ENCODE peak calls at places on chromosomes 5 and 9, in eight cellular contexts. One of them, this sample, is unnamed.

GRCh38 chr5:64637837-64638443 is 52.4 kb upstream of the SHISAL2B start:
- DNase-seq in CD8-positive, alpha-beta memory T cell: no peak
- DNase-seq in OCI-LY7: no peak
- DNase-seq in mesenchymal stem cell: peak
- DNase-seq in cardiac muscle cell: no peak
- DNase-seq in Peyer's patch: no peak
- DNase-seq in brain microvascular endothelial cell: no peak
- DNase-seq in left ventricle myocardium inferior: no peak
- DNase-seq in this sample: no peak

GRCh38 chr5:160649304-160649703 is 202.7 kb downstream of the ATP10B start:
- DNase-seq in CD8-positive, alpha-beta memory T cell: no peak
- DNase-seq in OCI-LY7: peak
- DNase-seq in mesenchymal stem cell: no peak
- DNase-seq in cardiac muscle cell: no peak
- DNase-seq in Peyer's patch: peak
- DNase-seq in brain microvascular endothelial cell: no peak
- DNase-seq in left ventricle myocardium inferior: no peak
- DNase-seq in this sample: no peak

GRCh38 chr9:7174884-7175283 is 417.1 kb downstream of the KDM4C start:
- DNase-seq in CD8-positive, alpha-beta memory T cell: no peak
- DNase-seq in OCI-LY7: no peak
- DNase-seq in mesenchymal stem cell: no peak
- DNase-seq in cardiac muscle cell: no peak
- DNase-seq in Peyer's patch: no peak
- DNase-seq in brain microvascular endothelial cell: no peak
- DNase-seq in left ventricle myocardium inferior: no peak
- DNase-seq in this sample: no peak

GRCh38 chr9:86322973-86323644 is 31.1 kb downstream of the TUT7 start:
- DNase-seq in CD8-positive, alpha-beta memory T cell: no peak
- DNase-seq in OCI-LY7: no peak
- DNase-seq in mesenchymal stem cell: peak
- DNase-seq in cardiac muscle cell: no peak
- DNase-seq in Peyer's patch: no peak
- DNase-seq in brain microvascular endothelial cell: peak
- DNase-seq in left ventricle myocardium inferior: no peak
- DNase-seq in this sample: no peak

GRCh38 chr5:91297994-91298393 is 85.1 kb downstream of the ARRDC3 start:
- DNase-seq in CD8-positive, alpha-beta memory T cell: no peak
- DNase-seq in OCI-LY7: no peak
- DNase-seq in mesenchymal stem cell: no peak
- DNase-seq in cardiac muscle cell: no peak
- DNase-seq in Peyer's patch: no peak
- DNase-seq in brain microvascular endothelial cell: no peak
- DNase-seq in left ventricle myocardium inferior: no peak
- DNase-seq in this sample: no peak

GRCh38 chr5:42851441-42851840 is 39.7 kb upstream of the SELENOP start:
- DNase-seq in CD8-positive, alpha-beta memory T cell: no peak
- DNase-seq in OCI-LY7: no peak
- DNase-seq in mesenchymal stem cell: no peak
- DNase-seq in cardiac muscle cell: no peak
- DNase-seq in Peyer's patch: no peak
- DNase-seq in brain microvascular endothelial cell: no peak
- DNase-seq in left ventricle myocardium inferior: no peak
- DNase-seq in this sample: no peak

GRCh38 chr5:106875591-106876297 is 795.0 kb downstream of the EFNA5 start:
- DNase-seq in CD8-positive, alpha-beta memory T cell: no peak
- DNase-seq in OCI-LY7: peak
- DNase-seq in mesenchymal stem cell: peak
- DNase-seq in cardiac muscle cell: peak
- DNase-seq in Peyer's patch: no peak
- DNase-seq in brain microvascular endothelial cell: no peak
- DNase-seq in left ventricle myocardium inferior: no peak
- DNase-seq in this sample: peak

GRCh38 chr5:177446184-177447065 is at the start of gene PRR7:
- DNase-seq in CD8-positive, alpha-beta memory T cell: peak
- DNase-seq in OCI-LY7: peak
- DNase-seq in mesenchymal stem cell: peak
- DNase-seq in cardiac muscle cell: peak
- DNase-seq in Peyer's patch: peak
- DNase-seq in brain microvascular endothelial cell: peak
- DNase-seq in left ventricle myocardium inferior: peak
- DNase-seq in this sample: no peak

GRCh38 chr5:16690243-16690839 is 73.5 kb upstream of the RETREG1 start:
- DNase-seq in CD8-positive, alpha-beta memory T cell: no peak
- DNase-seq in OCI-LY7: peak
- DNase-seq in mesenchymal stem cell: peak
- DNase-seq in cardiac muscle cell: peak
- DNase-seq in Peyer's patch: no peak
- DNase-seq in brain microvascular endothelial cell: peak
- DNase-seq in left ventricle myocardium inferior: no peak
- DNase-seq in this sample: no peak

GRCh38 chr9:84216151-84216550 is 124.4 kb downstream of the SLC28A3 start:
- DNase-seq in CD8-positive, alpha-beta memory T cell: no peak
- DNase-seq in OCI-LY7: no peak
- DNase-seq in mesenchymal stem cell: no peak
- DNase-seq in cardiac muscle cell: no peak
- DNase-seq in Peyer's patch: no peak
- DNase-seq in brain microvascular endothelial cell: no peak
- DNase-seq in left ventricle myocardium inferior: no peak
- DNase-seq in this sample: no peak

GRCh38 chr5:38831909-38832308 is 13.9 kb upstream of the OSMR start:
- DNase-seq in CD8-positive, alpha-beta memory T cell: no peak
- DNase-seq in OCI-LY7: peak
- DNase-seq in mesenchymal stem cell: peak
- DNase-seq in cardiac muscle cell: peak
- DNase-seq in Peyer's patch: no peak
- DNase-seq in brain microvascular endothelial cell: peak
- DNase-seq in left ventricle myocardium inferior: no peak
- DNase-seq in this sample: no peak

GRCh38 chr5:322281-322941 is 897 bp downstream of the AHRR start:
- DNase-seq in CD8-positive, alpha-beta memory T cell: no peak
- DNase-seq in OCI-LY7: no peak
- DNase-seq in mesenchymal stem cell: peak
- DNase-seq in cardiac muscle cell: no peak
- DNase-seq in Peyer's patch: no peak
- DNase-seq in brain microvascular endothelial cell: no peak
- DNase-seq in left ventricle myocardium inferior: no peak
- DNase-seq in this sample: peak

GRCh38 chr9:91809581-91810285 is 140.3 kb downstream of the ROR2 start:
- DNase-seq in CD8-positive, alpha-beta memory T cell: no peak
- DNase-seq in OCI-LY7: no peak
- DNase-seq in mesenchymal stem cell: no peak
- DNase-seq in cardiac muscle cell: no peak
- DNase-seq in Peyer's patch: no peak
- DNase-seq in brain microvascular endothelial cell: peak
- DNase-seq in left ventricle myocardium inferior: no peak
- DNase-seq in this sample: no peak

GRCh38 chr5:152119091-152119490 is 194.4 kb upstream of the GLRA1 start:
- DNase-seq in CD8-positive, alpha-beta memory T cell: no peak
- DNase-seq in OCI-LY7: no peak
- DNase-seq in mesenchymal stem cell: no peak
- DNase-seq in cardiac muscle cell: no peak
- DNase-seq in Peyer's patch: no peak
- DNase-seq in brain microvascular endothelial cell: no peak
- DNase-seq in left ventricle myocardium inferior: no peak
- DNase-seq in this sample: no peak

GRCh38 chr9:107737610-107737986 is 248.0 kb upstream of the KLF4 start:
- DNase-seq in CD8-positive, alpha-beta memory T cell: no peak
- DNase-seq in OCI-LY7: no peak
- DNase-seq in mesenchymal stem cell: no peak
- DNase-seq in cardiac muscle cell: no peak
- DNase-seq in Peyer's patch: no peak
- DNase-seq in brain microvascular endothelial cell: no peak
- DNase-seq in left ventricle myocardium inferior: no peak
- DNase-seq in this sample: no peak

GRCh38 chr5:118042076-118042475 is 946.3 kb downstream of the DTWD2 start:
- DNase-seq in CD8-positive, alpha-beta memory T cell: no peak
- DNase-seq in OCI-LY7: no peak
- DNase-seq in mesenchymal stem cell: no peak
- DNase-seq in cardiac muscle cell: no peak
- DNase-seq in Peyer's patch: no peak
- DNase-seq in brain microvascular endothelial cell: no peak
- DNase-seq in left ventricle myocardium inferior: no peak
- DNase-seq in this sample: no peak

GRCh38 chr9:362936-363335 is 148.3 kb downstream of the DOCK8 start:
- DNase-seq in CD8-positive, alpha-beta memory T cell: no peak
- DNase-seq in OCI-LY7: no peak
- DNase-seq in mesenchymal stem cell: no peak
- DNase-seq in cardiac muscle cell: no peak
- DNase-seq in Peyer's patch: no peak
- DNase-seq in brain microvascular endothelial cell: no peak
- DNase-seq in left ventricle myocardium inferior: no peak
- DNase-seq in this sample: no peak
- H3K27ac ChIP-seq in CD8-positive, alpha-beta memory T cell: no peak
- H3K27ac ChIP-seq in OCI-LY7: no peak
- H3K27ac ChIP-seq in mesenchymal stem cell: no peak
- H3K27ac ChIP-seq in cardiac muscle cell: no peak
- H3K27ac ChIP-seq in Peyer's patch: no peak
- H3K27ac ChIP-seq in brain microvascular endothelial cell: no peak
- H3K27ac ChIP-seq in left ventricle myocardium inferior: no peak
- H3K27ac ChIP-seq in this sample: no peak

DNA sequence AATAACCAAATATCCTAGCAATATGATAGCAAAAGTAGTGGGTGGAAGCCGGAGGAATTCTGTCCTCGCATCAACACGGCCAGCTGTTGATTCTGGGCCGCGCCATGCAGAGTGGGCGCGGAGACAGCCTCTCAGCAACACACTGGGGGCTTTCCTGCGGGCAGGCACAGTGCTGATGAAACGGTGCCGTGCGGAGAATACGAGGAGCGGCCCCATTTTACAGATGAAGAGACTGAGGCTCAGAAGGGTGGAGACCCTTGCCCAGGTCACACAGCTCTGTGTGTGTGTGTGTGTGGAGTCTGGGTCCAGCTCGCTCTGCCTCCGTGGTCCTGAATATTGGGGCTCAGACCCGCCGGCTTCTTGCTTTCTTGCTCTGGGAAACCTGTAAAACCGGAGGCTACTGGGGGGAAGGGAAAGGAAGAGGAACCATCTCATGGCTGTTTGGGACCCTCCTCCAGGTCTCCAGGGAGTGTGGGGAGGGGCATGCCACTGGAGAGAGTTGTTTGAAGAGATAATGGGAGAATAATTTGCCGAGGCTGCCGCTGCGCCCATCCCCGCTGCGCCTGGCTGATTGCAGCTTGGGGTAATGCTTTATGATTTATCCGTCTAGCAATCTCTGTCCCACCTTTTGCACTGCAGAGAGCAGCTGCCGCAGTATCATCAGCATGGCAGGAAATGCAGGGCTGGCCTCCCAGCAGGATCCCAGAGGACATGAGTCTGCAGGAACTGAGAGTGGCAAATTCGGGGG is 36.6 kb downstream of the NCS1 start:
- DNase-seq in CD8-positive, alpha-beta memory T cell: no peak
- DNase-seq in OCI-LY7: no peak
- DNase-seq in mesenchymal stem cell: no peak
- DNase-seq in cardiac muscle cell: no peak
- DNase-seq in Peyer's patch: no peak
- DNase-seq in brain microvascular endothelial cell: no peak
- DNase-seq in left ventricle myocardium inferior: no peak
- DNase-seq in this sample: no peak
- H3K4me3 ChIP-seq in CD8-positive, alpha-beta memory T cell: no peak
- H3K4me3 ChIP-seq in OCI-LY7: no peak
- H3K4me3 ChIP-seq in mesenchymal stem cell: no peak
- H3K4me3 ChIP-seq in cardiac muscle cell: no peak
- H3K4me3 ChIP-seq in Peyer's patch: no peak
- H3K4me3 ChIP-seq in brain microvascular endothelial cell: no peak
- H3K4me3 ChIP-seq in left ventricle myocardium inferior: no peak
- H3K4me3 ChIP-seq in this sample: no peak

GRCh38 chr9:79591463-79591862 is 19.7 kb downstream of the TLE4 start:
- DNase-seq in CD8-positive, alpha-beta memory T cell: no peak
- DNase-seq in OCI-LY7: no peak
- DNase-seq in mesenchymal stem cell: no peak
- DNase-seq in cardiac muscle cell: no peak
- DNase-seq in Peyer's patch: no peak
- DNase-seq in brain microvascular endothelial cell: no peak
- DNase-seq in left ventricle myocardium inferior: no peak
- DNase-seq in this sample: no peak
- H3K27ac ChIP-seq in CD8-positive, alpha-beta memory T cell: no peak
- H3K27ac ChIP-seq in OCI-LY7: no peak
- H3K27ac ChIP-seq in mesenchymal stem cell: no peak
- H3K27ac ChIP-seq in cardiac muscle cell: no peak
- H3K27ac ChIP-seq in Peyer's patch: no peak
- H3K27ac ChIP-seq in brain microvascular endothelial cell: no peak
- H3K27ac ChIP-seq in left ventricle myocardium inferior: no peak
- H3K27ac ChIP-seq in this sample: no peak

GRCh38 chr5:96876292-96876850 is at the start of gene ERAP2:
- DNase-seq in CD8-positive, alpha-beta memory T cell: peak
- DNase-seq in OCI-LY7: peak
- DNase-seq in mesenchymal stem cell: peak
- DNase-seq in cardiac muscle cell: no peak
- DNase-seq in Peyer's patch: no peak
- DNase-seq in brain microvascular endothelial cell: peak
- DNase-seq in left ventricle myocardium inferior: no peak
- DNase-seq in this sample: no peak
- H3K4me3 ChIP-seq in CD8-positive, alpha-beta memory T cell: peak
- H3K4me3 ChIP-seq in OCI-LY7: peak
- H3K4me3 ChIP-seq in mesenchymal stem cell: peak
- H3K4me3 ChIP-seq in cardiac muscle cell: no peak
- H3K4me3 ChIP-seq in Peyer's patch: peak
- H3K4me3 ChIP-seq in brain microvascular endothelial cell: peak
- H3K4me3 ChIP-seq in left ventricle myocardium inferior: peak
- H3K4me3 ChIP-seq in this sample: peak

DNA sequence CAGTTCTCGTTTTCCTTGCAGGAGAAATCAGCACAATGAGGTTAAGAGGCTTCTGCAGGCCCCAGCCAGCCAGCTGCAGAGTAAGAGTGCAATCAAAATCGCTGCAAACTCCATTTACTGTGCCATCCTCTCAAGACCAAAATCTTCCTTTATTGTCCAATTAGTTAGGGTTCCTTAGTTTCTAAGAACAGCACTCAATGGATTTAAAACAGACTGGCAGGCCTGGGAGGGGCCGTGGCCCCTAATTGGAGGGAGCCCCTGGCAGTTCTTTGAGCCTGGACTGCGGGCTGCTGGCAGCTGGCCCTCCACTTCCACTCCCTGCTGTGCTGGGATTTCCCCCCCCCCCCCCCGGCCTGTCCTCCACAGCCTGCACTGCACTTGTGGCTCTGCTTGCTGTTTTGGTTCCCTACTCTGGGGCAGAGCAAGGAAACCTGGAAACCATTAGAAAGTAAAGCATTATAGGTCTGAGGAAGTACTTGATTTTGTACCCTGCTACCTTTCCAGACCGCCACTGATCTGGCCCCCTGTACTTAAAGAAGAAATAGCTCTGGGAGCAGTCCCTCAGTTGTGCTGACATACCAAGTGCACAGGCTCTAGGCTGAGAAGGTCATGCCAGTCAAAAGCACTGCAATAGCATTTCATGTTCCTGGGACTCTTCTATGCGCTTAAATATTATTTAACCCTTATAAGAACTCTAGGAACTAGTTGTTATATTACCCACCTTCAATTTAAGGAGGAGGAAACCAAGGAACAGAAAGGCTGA is 129.0 kb downstream of the APBA1 start:
- DNase-seq in CD8-positive, alpha-beta memory T cell: no peak
- DNase-seq in OCI-LY7: no peak
- DNase-seq in mesenchymal stem cell: no peak
- DNase-seq in cardiac muscle cell: peak
- DNase-seq in Peyer's patch: no peak
- DNase-seq in brain microvascular endothelial cell: no peak
- DNase-seq in left ventricle myocardium inferior: peak
- DNase-seq in this sample: no peak
- H3K27ac ChIP-seq in CD8-positive, alpha-beta memory T cell: no peak
- H3K27ac ChIP-seq in OCI-LY7: no peak
- H3K27ac ChIP-seq in mesenchymal stem cell: peak
- H3K27ac ChIP-seq in cardiac muscle cell: peak
- H3K27ac ChIP-seq in Peyer's patch: no peak
- H3K27ac ChIP-seq in brain microvascular endothelial cell: no peak
- H3K27ac ChIP-seq in left ventricle myocardium inferior: peak
- H3K27ac ChIP-seq in this sample: no peak

GRCh38 chr5:157671592-157672330 is 428 bp downstream of the C5orf52 start:
- DNase-seq in CD8-positive, alpha-beta memory T cell: no peak
- DNase-seq in OCI-LY7: no peak
- DNase-seq in mesenchymal stem cell: no peak
- DNase-seq in cardiac muscle cell: no peak
- DNase-seq in Peyer's patch: no peak
- DNase-seq in brain microvascular endothelial cell: no peak
- DNase-seq in left ventricle myocardium inferior: no peak
- DNase-seq in this sample: no peak
- H3K4me3 ChIP-seq in CD8-positive, alpha-beta memory T cell: peak
- H3K4me3 ChIP-seq in OCI-LY7: no peak
- H3K4me3 ChIP-seq in mesenchymal stem cell: peak
- H3K4me3 ChIP-seq in cardiac muscle cell: peak
- H3K4me3 ChIP-seq in Peyer's patch: peak
- H3K4me3 ChIP-seq in brain microvascular endothelial cell: peak
- H3K4me3 ChIP-seq in left ventricle myocardium inferior: peak
- H3K4me3 ChIP-seq in this sample: peak

This sample was measured in left lung.